ENCODE peak calls at places on chromosomes 11 and 22, in nine cellular contexts. M, A, Y, K, P, D, B, J and H are unnamed samples.

GRCh38 chr11:68096962-68097361 is 24.2 kb downstream of the CHKA start:
- DNase-seq in M (no peak), A (no peak), Y (no peak), K (no peak), P (no peak), D (no peak), B (no peak), J (no peak), H (no peak)

GRCh38 chr11:100719809-100720221 is 32.7 kb downstream of the ARHGAP42 start:
- DNase-seq in M (no peak), A (no peak), Y (peak), K (peak), P (no peak), D (peak), B (peak), J (no peak), H (peak)

GRCh38 chr11:13384837-13385417 is 78.1 kb downstream of the BTBD10 start:
- DNase-seq in M (peak), A (peak), Y (peak), K (peak), P (no peak), D (peak), B (peak), J (no peak), H (peak)

GRCh38 chr11:127493330-127493729 is 492.8 kb upstream of the KIRREL3 start:
- DNase-seq in M (no peak), A (peak), Y (no peak), K (no peak), P (no peak), D (no peak), B (no peak), J (no peak), H (peak)

GRCh38 chr11:69435161-69435990 is 46.1 kb upstream of the LINC01488 start:
- DNase-seq in M (no peak), A (no peak), Y (no peak), K (no peak), P (peak), D (no peak), B (no peak), J (no peak), H (no peak)

GRCh38 chr22:16819249-16819648 is 6.0 kb downstream of the XKR3 start:
- DNase-seq in M (no peak), A (peak), Y (no peak), K (peak), P (no peak), D (no peak), B (no peak), J (no peak), H (no peak)

GRCh38 chr11:24422371-24422770 is 74.5 kb upstream of the LUZP2 start:
- DNase-seq in M (no peak), A (no peak), Y (no peak), K (no peak), P (no peak), D (no peak), B (peak), J (no peak), H (no peak)

GRCh38 chr11:93476796-93477195 is 66.4 kb downstream of the SMCO4 start:
- DNase-seq in M (peak), A (no peak), Y (peak), K (peak), P (no peak), D (no peak), B (no peak), J (no peak), H (peak)

GRCh38 chr22:36662981-36663380 is 40.6 kb downstream of the CACNG2 start:
- DNase-seq in M (no peak), A (no peak), Y (no peak), K (no peak), P (no peak), D (no peak), B (no peak), J (no peak), H (no peak)

GRCh38 chr11:3984896-3985295 is 109.7 kb upstream of the RRM1 start:
- DNase-seq in M (no peak), A (peak), Y (no peak), K (no peak), P (no peak), D (no peak), B (peak), J (no peak), H (peak)

GRCh38 chr11:17208257-17208999 is 642 bp upstream of the PIK3C2A start:
- DNase-seq in M (no peak), A (peak), Y (no peak), K (peak), P (peak), D (peak), B (peak), J (no peak), H (peak)

GRCh38 chr11:108601150-108601549 is 7.6 kb upstream of the EXPH5 start:
- DNase-seq in M (no peak), A (no peak), Y (no peak), K (peak), P (no peak), D (no peak), B (no peak), J (no peak), H (peak)

GRCh38 chr22:49948116-49948515 is 12.5 kb upstream of the PIM3 start:
- DNase-seq in M (no peak), A (no peak), Y (no peak), K (no peak), P (no peak), D (no peak), B (no peak), J (no peak), H (no peak)

GRCh38 chr11:3199537-3200295 is 18.9 kb downstream of the MRGPRG start:
- DNase-seq in M (no peak), A (no peak), Y (no peak), K (no peak), P (peak), D (no peak), B (no peak), J (peak), H (no peak)

GRCh38 chr22:39016592-39016991 is 2.5 kb downstream of the APOBEC3C start:
- DNase-seq in M (no peak), A (no peak), Y (no peak), K (no peak), P (no peak), D (no peak), B (no peak), J (no peak), H (no peak)

GRCh38 chr11:23725752-23726151 is 771.1 kb upstream of the LUZP2 start:
- DNase-seq in M (no peak), A (no peak), Y (peak), K (peak), P (no peak), D (no peak), B (peak), J (no peak), H (no peak)

GRCh38 chr11:83852775-83853442 is 566.7 kb upstream of the CCDC90B start:
- DNase-seq in M (no peak), A (no peak), Y (no peak), K (no peak), P (no peak), D (no peak), B (no peak), J (no peak), H (no peak)

GRCh38 chr11:64549969-64550368 is 41.1 kb upstream of the SLC22A12 start:
- DNase-seq in M (no peak), A (no peak), Y (no peak), K (no peak), P (peak), D (no peak), B (no peak), J (no peak), H (no peak)

GRCh38 chr11:117796456-117797428 is at the start of gene DSCAML1:
- DNase-seq in M (no peak), A (no peak), Y (no peak), K (no peak), P (peak), D (no peak), B (no peak), J (no peak), H (no peak)

GRCh38 chr11:32365192-32365591 is 70.1 kb downstream of the WT1 start:
- DNase-seq in M (no peak), A (no peak), Y (no peak), K (no peak), P (no peak), D (no peak), B (no peak), J (no peak), H (no peak)

GRCh38 chr11:22558638-22559037 is 67.0 kb downstream of the FANCF start:
- DNase-seq in M (no peak), A (no peak), Y (no peak), K (peak), P (no peak), D (no peak), B (peak), J (no peak), H (no peak)

GRCh38 chr11:93905384-93905783 is 55.0 kb upstream of the VSTM5 start:
- DNase-seq in M (peak), A (no peak), Y (peak), K (peak), P (no peak), D (no peak), B (peak), J (no peak), H (peak)

GRCh38 chr22:42688914-42689275 is 31.8 kb downstream of the A4GALT start:
- DNase-seq in M (no peak), A (no peak), Y (no peak), K (no peak), P (no peak), D (no peak), B (peak), J (no peak), H (no peak)

DNA sequence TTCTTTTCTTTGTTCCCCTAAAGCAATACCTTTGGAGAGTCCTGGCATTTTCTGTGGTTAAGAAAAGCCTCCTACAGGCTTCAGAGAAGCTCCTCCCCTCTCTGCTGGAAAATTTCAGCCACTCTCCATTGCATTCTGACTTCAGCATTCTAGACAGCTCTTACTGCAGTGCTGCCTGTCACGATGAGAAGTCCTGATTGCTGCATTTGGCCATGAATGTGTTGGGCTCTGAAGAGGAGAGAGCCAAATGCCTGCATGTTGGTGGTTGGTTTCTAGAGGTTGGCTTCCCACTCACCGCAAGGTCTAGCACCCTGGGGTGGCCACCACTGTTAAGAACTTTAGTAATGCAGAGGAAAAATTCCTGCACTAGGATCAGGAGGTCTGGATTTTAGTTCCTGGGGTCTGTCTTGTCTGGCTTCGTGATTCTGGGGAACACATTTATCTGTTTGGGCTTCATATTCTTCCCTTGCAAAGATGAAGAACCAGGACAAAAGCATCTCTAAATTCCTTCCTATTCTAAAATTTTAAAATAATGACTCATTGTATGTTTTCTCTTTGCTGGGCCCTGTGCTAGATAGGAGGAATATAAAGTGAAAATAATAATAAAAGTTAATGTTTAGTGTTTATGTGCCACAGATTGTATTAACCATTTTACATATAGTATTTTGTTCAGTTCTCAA is 38.1 kb downstream of the COA4 start:
- DNase-seq in M (no peak), A (no peak), Y (peak), K (no peak), P (no peak), D (no peak), B (peak), J (no peak), H (peak)
- TF ChIP-seq CTCF in M (no peak), A (no peak), Y (no peak), K (no peak), P (no peak), D (no peak), B (no peak), J (no peak), H (no peak)

GRCh38 chr11:289706-290620 is 1.0 kb downstream of the PGGHG start:
- DNase-seq in M (no peak), A (no peak), Y (no peak), K (no peak), P (peak), D (no peak), B (no peak), J (peak), H (no peak)
- H3K4me3 ChIP-seq in M (peak), A (no peak), Y (peak), K (peak), P (no peak), D (no peak), B (peak), J (peak), H (peak)

GRCh38 chr11:9990221-9990973 is 303.6 kb downstream of the SBF2 start:
- DNase-seq in M (no peak), A (no peak), Y (no peak), K (peak), P (no peak), D (no peak), B (peak), J (no peak), H (peak)
- TF ChIP-seq CTCF in M (no peak), A (no peak), Y (no peak), K (peak), P (peak), D (peak), B (peak), J (no peak), H (peak)

DNA sequence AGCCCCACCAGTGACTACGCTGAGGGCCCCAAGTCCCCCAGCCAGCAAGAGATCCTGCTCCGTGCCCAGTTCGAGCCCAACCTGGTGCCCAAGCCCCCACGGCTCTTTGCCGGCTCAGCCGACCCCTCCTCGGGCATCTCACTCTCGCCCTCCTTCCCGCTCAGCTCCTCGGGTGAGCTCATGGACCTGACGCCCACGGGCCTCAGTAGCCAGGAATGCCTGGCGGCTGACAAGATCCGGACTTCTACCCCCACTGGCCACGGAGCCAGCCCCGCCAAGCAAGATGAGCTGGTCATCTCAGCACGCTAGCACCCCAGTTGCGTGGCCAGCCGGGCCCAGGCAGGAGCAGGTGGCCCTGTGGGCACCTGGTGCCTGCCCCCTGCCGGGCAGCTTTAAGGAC is 8.3 kb upstream of the MYRF start:
- DNase-seq in M (no peak), A (no peak), Y (no peak), K (peak), P (no peak), D (no peak), B (no peak), J (no peak), H (no peak)
- H3K4me3 ChIP-seq in M (no peak), A (no peak), Y (no peak), K (no peak), P (no peak), D (no peak), B (no peak), J (no peak), H (no peak)

GRCh38 chr11:113026778-113027177 is 65.6 kb downstream of the NCAM1 start:
- DNase-seq in M (no peak), A (no peak), Y (no peak), K (no peak), P (no peak), D (no peak), B (no peak), J (no peak), H (no peak)
- TF ChIP-seq CTCF in M (no peak), A (no peak), Y (no peak), K (no peak), P (no peak), D (no peak), B (no peak), J (no peak), H (no peak)

GRCh38 chr11:134499990-134500389 is 87.9 kb upstream of the B3GAT1 start:
- DNase-seq in M (no peak), A (no peak), Y (no peak), K (no peak), P (no peak), D (no peak), B (no peak), J (no peak), H (no peak)
- H3K4me3 ChIP-seq in M (no peak), A (no peak), Y (no peak), K (no peak), P (no peak), D (no peak), B (no peak), J (no peak), H (no peak)

GRCh38 chr11:77188912-77189491 is 61.0 kb downstream of the MYO7A start:
- DNase-seq in M (no peak), A (no peak), Y (no peak), K (no peak), P (no peak), D (no peak), B (no peak), J (no peak), H (no peak)

GRCh38 chr11:77189588-77190210 is 61.7 kb downstream of the MYO7A start:
- DNase-seq in M (no peak), A (no peak), Y (no peak), K (no peak), P (no peak), D (no peak), B (no peak), J (no peak), H (no peak)

GRCh38 chr11:77187776-77188175 is 59.7 kb downstream of the MYO7A start:
- DNase-seq in M (no peak), A (no peak), Y (no peak), K (no peak), P (no peak), D (no peak), B (no peak), J (no peak), H (no peak)

GRCh38 chr11:77187105-77187750 is 59.2 kb downstream of the MYO7A start:
- DNase-seq in M (no peak), A (no peak), Y (no peak), K (no peak), P (no peak), D (no peak), B (no peak), J (no peak), H (no peak)

GRCh38 chr11:77188323-77188911 is 60.4 kb downstream of the MYO7A start:
- DNase-seq in M (peak), A (peak), Y (peak), K (peak), P (peak), D (peak), B (peak), J (no peak), H (peak)
- TF ChIP-seq CTCF in M (peak), A (peak), Y (peak), K (peak), P (peak), D (peak), B (peak), J (peak), H (peak)

GRCh38 chr11:70729949-70730348 is 331.6 kb downstream of the CTTN start:
- DNase-seq in M (no peak), A (no peak), Y (no peak), K (no peak), P (no peak), D (no peak), B (no peak), J (no peak), H (no peak)
- H3K4me3 ChIP-seq in M (no peak), A (no peak), Y (no peak), K (no peak), P (no peak), D (no peak), B (no peak), J (no peak), H (no peak)

GRCh38 chr11:44659641-44660040 is 67.1 kb upstream of the TSPAN18 start:
- DNase-seq in M (no peak), A (no peak), Y (no peak), K (no peak), P (no peak), D (no peak), B (no peak), J (no peak), H (no peak)

GRCh38 chr11:44654057-44654456 is 72.7 kb upstream of the TSPAN18 start:
- DNase-seq in M (no peak), A (no peak), Y (no peak), K (no peak), P (no peak), D (no peak), B (no peak), J (no peak), H (no peak)

GRCh38 chr11:44661311-44661717 is 65.4 kb upstream of the TSPAN18 start:
- DNase-seq in M (no peak), A (no peak), Y (no peak), K (peak), P (no peak), D (no peak), B (peak), J (no peak), H (no peak)

GRCh38 chr11:44654596-44654995 is 72.2 kb upstream of the TSPAN18 start:
- DNase-seq in M (no peak), A (no peak), Y (no peak), K (no peak), P (no peak), D (no peak), B (no peak), J (no peak), H (no peak)

GRCh38 chr11:44658451-44658850 is 68.3 kb upstream of the TSPAN18 start:
- DNase-seq in M (no peak), A (no peak), Y (no peak), K (no peak), P (no peak), D (no peak), B (peak), J (no peak), H (peak)
- TF ChIP-seq CTCF in M (peak), A (no peak), Y (no peak), K (no peak), P (no peak), D (peak), B (peak), J (no peak), H (peak)